ENCODE peak calls at places on chromosomes 6 and 20, in seven cellular contexts. V is sigmoid colon, C is psoas muscle, T is IMR-90, M is adrenal gland, S is left lung, R is brain microvascular endothelial cell. K is an unnamed sample.

GRCh38 chr20:41738584-41739193 is 120.5 kb upstream of the CHD6 start:
- DNase-seq in V (no peak), C (peak; percentile 25), T (peak; percentile 31), M (peak; percentile 54), S (no peak), R (peak; percentile 47), K (peak; percentile 59)

GRCh38 chr6:127069659-127070279 is 48.7 kb upstream of the RSPO3 start:
- DNase-seq in V (no peak), C (no peak), T (peak; percentile 45), M (no peak), S (no peak), R (peak; percentile 14), K (no peak)

GRCh38 chr6:53179961-53180651 is 31.5 kb upstream of the GCM1 start:
- DNase-seq in V (no peak), C (peak; percentile 21), T (peak; percentile 33), M (peak; percentile 44), S (peak; percentile 46), R (peak; percentile 84), K (no peak)

GRCh38 chr6:110325197-110325596 is 33.0 kb downstream of the METTL24 start:
- DNase-seq in V (peak; percentile 77), C (no peak), T (peak; percentile 85), M (no peak), S (no peak), R (peak; percentile 12), K (no peak)

GRCh38 chr20:16747291-16747811 is 807 bp upstream of the OTOR start:
- DNase-seq in V (no peak), C (no peak), T (no peak), M (no peak), S (peak; percentile 37), R (no peak), K (no peak)

GRCh38 chr6:170462366-170463020 is 90.6 kb downstream of the PSMB1 start:
- DNase-seq in V (no peak), C (no peak), T (no peak), M (no peak), S (no peak), R (no peak), K (no peak)

GRCh38 chr6:45044086-45044485 is 284.0 kb upstream of the RUNX2 start:
- DNase-seq in V (no peak), C (no peak), T (no peak), M (no peak), S (no peak), R (no peak), K (no peak)

GRCh38 chr6:92369309-92369708 is 1050.0 kb downstream of the EPHA7 start:
- DNase-seq in V (no peak), C (no peak), T (no peak), M (no peak), S (no peak), R (no peak), K (no peak)

GRCh38 chr6:14734052-14734415 is 511.8 kb upstream of the JARID2 start:
- DNase-seq in V (no peak), C (no peak), T (no peak), M (no peak), S (no peak), R (no peak), K (no peak)

GRCh38 chr6:117441824-117442264 is 16.1 kb upstream of the ROS1 start:
- DNase-seq in V (no peak), C (no peak), T (peak; percentile 68), M (no peak), S (no peak), R (no peak), K (no peak)

GRCh38 chr20:1302578-1303541 is 26.1 kb downstream of the SDCBP2 start:
- DNase-seq in V (peak; percentile 22), C (no peak), T (no peak), M (no peak), S (peak; percentile 28), R (peak; percentile 22), K (no peak)

GRCh38 chr6:140354296-140354695 is 979.8 kb upstream of the CITED2 start:
- DNase-seq in V (no peak), C (no peak), T (no peak), M (no peak), S (no peak), R (no peak), K (no peak)

GRCh38 chr20:2751868-2752630 is 48.4 kb downstream of the CPXM1 start:
- DNase-seq in V (peak; percentile 71), C (no peak), T (no peak), M (no peak), S (no peak), R (no peak), K (no peak)

DNA sequence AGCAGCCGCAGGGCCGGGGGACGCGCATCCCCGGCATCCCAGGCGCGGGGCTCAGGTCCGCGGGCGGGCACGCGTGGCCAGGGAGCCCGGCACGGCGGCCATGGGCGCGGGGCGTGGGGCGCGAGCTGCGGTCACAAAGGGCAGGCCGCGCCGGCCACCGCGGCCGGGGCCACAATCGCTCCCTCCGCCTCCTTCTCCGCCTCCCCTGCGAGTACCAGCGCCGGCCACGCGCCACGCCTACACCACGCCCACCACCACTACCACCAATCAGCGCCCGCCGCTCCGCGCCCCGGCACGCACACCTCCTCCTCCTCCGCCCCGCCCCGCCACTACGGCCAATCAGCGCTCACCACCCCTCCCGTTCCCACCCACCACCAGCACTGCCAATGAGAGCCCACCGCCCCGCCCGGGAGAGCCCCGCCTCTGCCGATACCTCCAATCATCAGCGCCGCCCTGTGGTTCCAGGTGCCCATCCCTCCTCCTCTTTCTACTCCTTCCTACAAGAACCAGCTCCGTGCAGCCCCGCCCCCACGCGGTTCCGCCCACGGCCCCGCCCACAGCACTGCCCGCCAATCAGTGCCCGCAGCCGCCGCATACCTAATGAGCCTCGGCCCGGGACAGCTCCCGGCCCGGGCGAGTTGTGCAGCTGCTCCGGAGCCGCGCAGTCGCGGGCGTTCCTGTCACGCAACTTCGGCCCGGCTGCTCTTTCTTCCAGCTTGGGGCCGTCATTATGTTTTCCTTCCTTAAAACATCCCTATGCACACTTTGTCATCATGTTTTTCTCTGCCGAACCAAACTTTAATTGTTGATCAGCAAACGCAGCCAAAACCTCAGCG is at the start of gene RPS6KA2:
- DNase-seq in V (peak; percentile 100), C (peak; percentile 100), T (peak; percentile 99), M (peak; percentile 100), S (peak; percentile 100), R (peak; percentile 100), K (peak; percentile 100)
- TF ChIP-seq CTCF in V (no peak), C (no peak), T (no peak), M (no peak), S (no peak), R (no peak), K (peak; percentile 19)

DNA sequence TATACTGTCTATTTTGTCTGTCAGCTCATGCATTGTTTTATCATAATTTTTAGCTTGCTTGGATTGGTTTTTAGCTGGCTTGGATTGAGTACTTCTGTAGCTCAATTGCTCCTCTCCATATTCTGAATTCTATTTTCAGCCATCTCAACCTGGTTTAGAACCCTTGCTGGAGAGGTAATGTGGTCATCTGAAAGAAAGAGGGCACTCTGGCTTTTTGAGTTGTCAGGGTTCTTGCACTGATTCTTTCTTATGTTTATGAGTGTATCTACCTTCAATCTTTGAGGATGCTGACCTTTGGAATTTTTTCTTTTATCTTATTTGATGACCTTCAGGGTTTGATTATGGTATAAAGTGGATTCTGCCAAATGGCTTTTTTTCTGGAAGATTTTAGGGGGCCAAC is 632.7 kb upstream of the ID4 start:
- DNase-seq in V (no peak), C (no peak), T (no peak), M (no peak), S (no peak), R (no peak), K (no peak)
- TF ChIP-seq CTCF in V (no peak), C (no peak), T (no peak), M (no peak), S (no peak), R (peak; percentile 13), K (no peak)

DNA sequence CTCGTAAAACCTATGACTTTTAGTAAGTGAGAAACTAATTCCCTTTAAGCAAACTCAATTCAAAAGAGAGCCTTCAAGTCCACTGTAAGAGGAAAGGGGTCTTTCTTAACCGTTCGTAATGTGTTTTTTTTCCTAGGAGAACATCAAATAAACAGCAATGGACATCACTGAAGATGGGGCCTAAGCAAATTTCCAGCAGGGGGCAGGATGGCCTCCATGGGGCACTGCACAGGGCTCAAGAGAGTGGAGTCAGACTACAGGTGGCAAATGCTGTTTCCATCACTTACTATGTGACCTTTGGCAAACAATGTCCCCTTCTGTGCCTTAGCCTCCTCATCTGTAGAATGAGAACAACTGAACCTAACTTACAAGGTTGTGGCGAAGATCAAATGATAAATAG is 88.7 kb downstream of the ARHGAP18 start:
- DNase-seq in V (no peak), C (no peak), T (no peak), M (no peak), S (no peak), R (no peak), K (no peak)
- TF ChIP-seq CTCF in V (no peak), C (peak; percentile 69), T (peak; percentile 25), M (peak; percentile 14), S (no peak), R (peak; percentile 62), K (no peak)

GRCh38 chr6:37275350-37275749 is 17.4 kb upstream of the TMEM217 start:
- DNase-seq in V (no peak), C (no peak), T (no peak), M (no peak), S (no peak), R (no peak), K (no peak)
- TF ChIP-seq CTCF in V (no peak), C (no peak), T (no peak), M (no peak), S (no peak), R (no peak), K (no peak)

GRCh38 chr20:22611636-22612035 is 27.3 kb upstream of the FOXA2 start:
- DNase-seq in V (no peak), C (no peak), T (no peak), M (no peak), S (no peak), R (no peak), K (no peak)
- TF ChIP-seq CTCF in V (no peak), C (no peak), T (no peak), M (no peak), S (no peak), R (no peak), K (no peak)

GRCh38 chr6:33716890-33717632 is 5.6 kb upstream of the UQCC2 start:
- DNase-seq in V (no peak), C (no peak), T (no peak), M (no peak), S (no peak), R (no peak), K (no peak)

GRCh38 chr6:33716379-33716778 is 4.9 kb upstream of the UQCC2 start:
- DNase-seq in V (no peak), C (no peak), T (no peak), M (no peak), S (no peak), R (no peak), K (no peak)

GRCh38 chr6:33713786-33714185 is 2.3 kb upstream of the UQCC2 start:
- DNase-seq in V (no peak), C (no peak), T (no peak), M (no peak), S (no peak), R (no peak), K (no peak)

GRCh38 chr6:33712914-33713313 is 1.4 kb upstream of the UQCC2 start:
- DNase-seq in V (no peak), C (no peak), T (no peak), M (no peak), S (no peak), R (no peak), K (no peak)

GRCh38 chr6:33714385-33715040 is 3.0 kb upstream of the UQCC2 start:
- DNase-seq in V (no peak), C (no peak), T (no peak), M (no peak), S (no peak), R (no peak), K (no peak)
- TF ChIP-seq CTCF in V (no peak), C (no peak), T (no peak), M (no peak), S (no peak), R (no peak), K (no peak)

GRCh38 chr20:10268636-10269035 is 50.0 kb downstream of the SNAP25 start:
- DNase-seq in V (no peak), C (no peak), T (no peak), M (no peak), S (no peak), R (no peak), K (no peak)
- TF ChIP-seq CTCF in V (no peak), C (no peak), T (no peak), M (no peak), S (no peak), R (no peak), K (no peak)